ENCODE peak calls at places on chromosomes 6 and 20, in nine cellular contexts. S is esophagus mucosa; I is lower lobe of right lung; A is left colon; G is aorta; X is natural killer cell; W is IMR-90; E is naive thymus-derived CD4-positive, alpha-beta T cell; O is left cardiac atrium. D is an unnamed sample.

GRCh38 chr6:88728756-88729155 is 234.7 kb downstream of the RNGTT start:
- ATAC-seq in S (no peak), I (no peak), A (no peak), G (no peak), X (no peak), W (no peak), E (no peak), O (no peak), D (no peak)

GRCh38 chr6:155276638-155277037 is 12.8 kb downstream of the CLDN20 start:
- ATAC-seq in S (no peak), I (no peak), A (no peak), G (no peak), X (no peak), W (no peak), E (no peak), O (no peak), D (no peak)

GRCh38 chr20:17896771-17897369 is 71.7 kb downstream of the SNX5 start:
- ATAC-seq in S (no peak), I (no peak), A (peak), G (no peak), X (no peak), W (no peak), E (no peak), O (no peak), D (no peak)

GRCh38 chr6:168985705-168986104 is 267.9 kb downstream of the THBS2 start:
- ATAC-seq in S (peak), I (no peak), A (no peak), G (no peak), X (no peak), W (no peak), E (no peak), O (no peak), D (no peak)

GRCh38 chr6:165999279-165999678 is 168.4 kb downstream of the TBXT start:
- ATAC-seq in S (no peak), I (no peak), A (no peak), G (no peak), X (no peak), W (no peak), E (no peak), O (no peak), D (no peak)

GRCh38 chr6:106247733-106248132 is 77.8 kb downstream of the ATG5 start:
- ATAC-seq in S (no peak), I (no peak), A (no peak), G (no peak), X (no peak), W (no peak), E (no peak), O (no peak), D (no peak)

GRCh38 chr6:17267586-17267985 is 13.6 kb upstream of the RBM24 start:
- ATAC-seq in S (no peak), I (no peak), A (no peak), G (no peak), X (no peak), W (no peak), E (no peak), O (no peak), D (no peak)

GRCh38 chr6:53326372-53327016 is 22.3 kb downstream of the ELOVL5 start:
- ATAC-seq in S (peak), I (peak), A (no peak), G (peak), X (no peak), W (peak), E (no peak), O (peak), D (peak)

GRCh38 chr20:22489614-22490286 is 94.6 kb downstream of the FOXA2 start:
- ATAC-seq in S (no peak), I (peak), A (peak), G (no peak), X (no peak), W (no peak), E (no peak), O (no peak), D (no peak)

GRCh38 chr20:15789083-15789482 is 784.2 kb downstream of the KIF16B start:
- ATAC-seq in S (no peak), I (no peak), A (no peak), G (no peak), X (no peak), W (no peak), E (no peak), O (no peak), D (no peak)

GRCh38 chr6:7642784-7643183 is 52.8 kb downstream of the SNRNP48 start:
- ATAC-seq in S (no peak), I (no peak), A (peak), G (no peak), X (no peak), W (no peak), E (no peak), O (no peak), D (no peak)

D was measured in gastroesophageal sphincter.